ENCODE peak calls at places on chromosomes 3 and 15, in six cellular contexts. J, W, V, F, K and P are unnamed samples.

GRCh38 chr3:157618075-157618760 is 115.0 kb upstream of the VEPH1 start:
- DNase-seq in J (no peak), W (peak; percentile 37), V (peak; percentile 45), F (peak; percentile 46), K (no peak), P (peak; percentile 39)

GRCh38 chr3:10602769-10603768 is 97.7 kb upstream of the ATP2B2 start:
- DNase-seq in J (no peak), W (no peak), V (no peak), F (no peak), K (no peak), P (no peak)

GRCh38 chr3:186241910-186242821 is 119.9 kb downstream of the DGKG start:
- DNase-seq in J (peak; percentile 84), W (peak; percentile 84), V (peak; percentile 39), F (no peak), K (peak; percentile 70), P (peak; percentile 31)

GRCh38 chr3:30551266-30551665 is 55.1 kb upstream of the TGFBR2 start:
- DNase-seq in J (no peak), W (no peak), V (no peak), F (no peak), K (no peak), P (no peak)

GRCh38 chr15:20659265-20659664 is 117.7 kb upstream of the GOLGA6L6 start:
- DNase-seq in J (no peak), W (no peak), V (no peak), F (no peak), K (no peak), P (no peak)

GRCh38 chr3:196093271-196094111 is 11.6 kb upstream of the TFRC start:
- DNase-seq in J (no peak), W (peak; percentile 40), V (no peak), F (no peak), K (no peak), P (no peak)

GRCh38 chr15:89630974-89631901 is 24.0 kb downstream of the KIF7 start:
- DNase-seq in J (no peak), W (no peak), V (no peak), F (no peak), K (no peak), P (no peak)

GRCh38 chr3:171284308-171285075 is 175.7 kb downstream of the TNIK start:
- DNase-seq in J (peak; percentile 80), W (peak; percentile 38), V (peak; percentile 82), F (peak; percentile 82), K (no peak), P (peak; percentile 87)

GRCh38 chr15:39407116-39407515 is 173.8 kb upstream of the THBS1 start:
- DNase-seq in J (no peak), W (no peak), V (peak; percentile 77), F (no peak), K (no peak), P (peak; percentile 44)

GRCh38 chr3:183349421-183350157 is 78.8 kb downstream of the MCF2L2 start:
- DNase-seq in J (no peak), W (no peak), V (no peak), F (no peak), K (no peak), P (no peak)

GRCh38 chr3:36373084-36373483 is 7.2 kb upstream of the STAC start:
- DNase-seq in J (no peak), W (no peak), V (peak; percentile 24), F (no peak), K (no peak), P (peak; percentile 69)

GRCh38 chr15:92634641-92635272 is 20.8 kb downstream of the FAM174B start:
- DNase-seq in J (no peak), W (peak; percentile 0), V (no peak), F (no peak), K (no peak), P (no peak)

GRCh38 chr3:124634210-124635168 is 95.8 kb upstream of the UMPS start:
- DNase-seq in J (no peak), W (no peak), V (no peak), F (no peak), K (peak; percentile 66), P (no peak)

GRCh38 chr3:46440531-46441294 is 24.0 kb downstream of the LTF start:
- DNase-seq in J (no peak), W (peak; percentile 26), V (no peak), F (no peak), K (peak; percentile 21), P (no peak)

GRCh38 chr15:73174171-73174570 is 121.9 kb downstream of the NEO1 start:
- DNase-seq in J (no peak), W (no peak), V (no peak), F (no peak), K (no peak), P (no peak)

GRCh38 chr3:25505581-25505980 is 77.5 kb downstream of the RARB start:
- DNase-seq in J (no peak), W (no peak), V (no peak), F (no peak), K (no peak), P (no peak)

GRCh38 chr3:184579513-184579912 is 17.9 kb downstream of the EPHB3 start:
- DNase-seq in J (no peak), W (no peak), V (no peak), F (no peak), K (no peak), P (no peak)

GRCh38 chr3:50356553-50356952 is 2.8 kb downstream of the TMEM115 start:
- DNase-seq in J (peak; percentile 70), W (peak; percentile 68), V (no peak), F (no peak), K (peak; percentile 83), P (no peak)

GRCh38 chr15:80577552-80578205 is 117.4 kb upstream of the ABHD17C start:
- DNase-seq in J (no peak), W (no peak), V (no peak), F (no peak), K (no peak), P (no peak)

GRCh38 chr3:52077900-52078299 is 21.5 kb upstream of the DUSP7 start:
- DNase-seq in J (no peak), W (no peak), V (no peak), F (no peak), K (no peak), P (no peak)

GRCh38 chr3:171622126-171622525 is 161.9 kb upstream of the TNIK start:
- DNase-seq in J (no peak), W (no peak), V (no peak), F (no peak), K (no peak), P (no peak)

DNA sequence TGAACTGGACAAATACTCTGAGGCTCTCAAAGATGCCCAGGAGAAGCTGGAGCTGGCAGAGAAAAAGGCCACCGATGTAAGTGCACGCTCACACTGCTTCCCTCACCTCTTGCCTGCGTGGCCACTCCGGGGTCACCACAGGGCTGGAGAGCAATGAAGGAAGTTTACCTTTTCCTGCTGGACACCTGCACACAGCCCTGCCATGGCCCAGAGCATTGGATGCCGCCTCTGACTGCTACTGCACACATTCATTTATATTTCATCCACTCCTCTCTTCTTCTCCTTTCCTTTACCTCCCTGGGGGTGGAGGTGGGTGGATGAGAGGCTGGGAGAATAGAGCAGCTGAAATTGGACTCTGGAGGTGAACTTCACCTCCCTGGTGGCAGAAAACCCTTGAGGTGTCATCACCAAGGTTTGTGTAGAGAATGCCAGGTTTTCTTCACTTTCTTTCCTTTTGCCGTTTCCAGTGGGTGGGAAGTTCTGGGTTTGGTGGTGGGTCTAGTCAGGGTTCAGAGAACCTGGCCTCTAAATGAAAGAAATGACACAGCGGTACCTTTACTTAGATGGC is 1.6 kb downstream of the TPM1 start:
- DNase-seq in J (no peak), W (no peak), V (no peak), F (no peak), K (no peak), P (no peak)
- H3K4me3 ChIP-seq in J (peak overlapping the region; percentile 78), W (peak overlapping the region; percentile 37), V (peak overlapping the region; percentile 93), F (peak overlapping the region; percentile 91), K (peak overlapping the region; percentile 87), P (peak overlapping the region; percentile 90)

DNA sequence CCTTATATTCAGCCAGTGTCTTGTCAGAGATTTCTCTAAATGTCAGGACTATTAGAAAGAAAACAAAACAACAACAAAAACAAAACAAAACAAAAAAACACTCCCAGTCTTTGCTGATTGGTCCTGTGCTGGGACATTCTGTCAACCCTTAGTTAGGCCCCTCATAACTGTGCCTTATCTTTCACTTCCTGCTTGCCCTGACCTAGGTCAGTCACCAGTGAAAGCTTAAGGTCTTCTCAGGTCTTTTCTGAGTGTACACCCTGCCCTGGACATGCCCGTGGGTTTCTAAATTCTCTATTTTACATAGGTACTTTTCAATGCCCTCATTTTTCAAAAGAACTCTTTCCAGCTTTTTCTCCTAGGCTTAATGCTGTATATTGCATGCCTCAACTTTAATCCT is 454.1 kb downstream of the GRM7 start:
- DNase-seq in J (no peak), W (no peak), V (no peak), F (no peak), K (no peak), P (no peak)
- H3K4me3 ChIP-seq in J (no peak overlapping the region), W (no peak overlapping the region), V (no peak overlapping the region), F (no peak overlapping the region), K (no peak overlapping the region), P (no peak overlapping the region)

DNA sequence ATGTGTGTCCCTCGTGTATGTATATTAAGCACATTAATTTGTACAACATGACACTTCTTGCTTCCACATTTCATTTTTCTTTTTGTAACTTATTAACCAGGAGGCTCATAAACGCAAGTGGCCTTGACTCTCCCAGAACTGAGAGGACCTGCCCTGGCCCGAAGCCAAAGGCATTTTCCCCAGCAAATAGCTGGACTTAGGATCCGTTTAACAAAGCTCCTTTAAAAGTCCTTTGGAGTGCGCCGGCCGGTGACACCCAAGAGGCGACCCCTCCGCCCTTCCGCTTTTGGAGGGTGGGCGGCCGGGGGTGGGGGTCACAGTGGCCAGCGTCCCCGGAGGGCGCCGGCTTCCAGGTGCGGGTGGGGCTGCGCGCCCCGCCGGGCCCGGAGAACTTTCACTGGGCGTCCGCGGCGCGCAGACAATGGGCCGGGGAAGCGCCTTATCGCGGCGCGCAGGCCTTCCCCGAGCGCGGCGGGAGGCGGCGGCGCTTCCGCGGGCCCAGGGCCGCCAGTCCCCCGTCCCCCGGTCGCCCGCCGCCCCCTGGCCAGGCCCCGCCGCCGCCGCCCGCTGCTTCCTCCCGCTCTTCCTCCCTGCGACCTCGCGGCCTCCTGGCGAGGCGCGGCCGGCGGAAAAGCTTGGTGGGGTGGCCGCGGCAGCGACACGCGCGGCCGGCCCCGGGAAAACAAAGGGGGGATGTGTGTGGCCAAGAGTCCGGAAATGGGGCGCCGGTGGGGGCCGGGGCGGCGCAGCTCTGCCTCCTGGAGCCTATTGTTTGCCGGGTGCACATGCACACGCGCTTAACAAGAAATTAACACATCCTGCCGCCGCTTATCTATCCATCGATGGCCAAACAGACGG is 613.4 kb downstream of the MCTP2 start:
- DNase-seq in J (peak; percentile 23), W (peak; percentile 83), V (no peak), F (no peak), K (peak; percentile 91), P (no peak)
- H3K4me3 ChIP-seq in J (peak overlapping the region; percentile 40), W (no peak overlapping the region), V (no peak overlapping the region), F (no peak overlapping the region), K (peak overlapping the region; percentile 54), P (peak overlapping the region; percentile 32)

DNA sequence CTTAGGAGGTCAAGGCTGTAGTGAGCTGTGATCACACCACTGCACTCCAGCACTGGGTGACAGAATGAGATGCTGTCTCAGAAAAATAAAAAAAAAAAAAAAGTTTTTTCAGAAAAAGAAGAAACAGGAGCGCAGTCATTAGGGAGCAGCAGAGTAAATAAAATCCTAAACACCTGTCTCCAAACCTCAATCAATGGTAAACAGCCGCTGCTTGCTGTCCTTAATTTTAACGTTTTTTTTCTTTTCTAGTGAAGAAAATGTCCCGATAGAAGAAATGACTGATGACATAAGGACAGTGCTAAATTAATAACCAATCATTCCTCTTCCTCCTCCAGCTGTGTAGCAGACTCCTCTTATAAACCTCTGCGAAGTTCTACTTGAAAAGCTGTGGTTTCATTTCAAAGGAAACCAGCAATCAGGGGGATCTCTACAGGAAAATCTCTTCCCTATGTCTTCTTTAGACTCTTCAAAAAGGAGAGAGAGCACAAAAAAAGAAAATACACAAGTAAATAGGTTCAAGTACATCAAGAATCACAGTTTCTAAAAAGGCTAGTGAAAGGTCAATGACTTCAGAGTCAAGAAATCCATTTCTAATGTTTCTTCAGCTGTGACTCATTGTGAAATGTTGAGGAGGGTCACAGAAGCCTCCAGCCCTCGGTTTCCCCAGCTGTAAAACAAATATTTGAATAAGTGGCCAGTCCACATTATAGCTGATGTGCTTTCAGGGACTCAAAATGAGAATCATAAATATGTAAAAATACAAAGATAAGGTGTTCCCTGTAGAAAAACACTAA is 127.6 kb downstream of the TMCO5A start:
- DNase-seq in J (no peak), W (no peak), V (no peak), F (no peak), K (no peak), P (no peak)
- H3K4me3 ChIP-seq in J (no peak overlapping the region), W (no peak overlapping the region), V (no peak overlapping the region), F (no peak overlapping the region), K (no peak overlapping the region), P (no peak overlapping the region)